ENCODE peak calls at places on chromosomes 6 and 20, in ten cellular contexts. G is activated naive CD4-positive, alpha-beta T cell; B is stimulated activated naive CD8-positive, alpha-beta T cell treated with anti-CD3 and anti-CD28 coated beads, Interleukin-15, Interleukin-2, amounts not matched to agents 100 U/mL and 50 U/mL, for 24 hours; J is T follicular helper cell; L is AG10803; Q is GM12891; P is NCI-H1092; D is RKO; U is activated T-helper 9 cell treated with anti-CD3 and anti-CD28 coated beads, Interleukin-2, amount 50 U/mL, for 16 hours; C is CD4-positive, alpha-beta memory T cell. K is an unnamed sample.

GRCh38 chr6:19759117-19759880 is 77.9 kb upstream of the ID4 start:
- DNase-seq in J (no peak), C (no peak), B (no peak), P (no peak), U (no peak), L (peak), D (peak), Q (no peak), G (no peak), K (no peak)

GRCh38 chr20:38635721-38636285 is 34.2 kb downstream of the ARHGAP40 start:
- DNase-seq in P (no peak), C (no peak), Q (no peak), B (no peak), L (peak), D (peak), G (no peak), J (no peak), U (no peak), K (no peak)

GRCh38 chr6:39791311-39791710 is 865 bp upstream of the DAAM2 start:
- DNase-seq in C (no peak), P (no peak), B (no peak), Q (no peak), J (no peak), U (no peak), L (peak), G (no peak), D (no peak), K (no peak)

GRCh38 chr6:155069543-155069942 is 74.4 kb downstream of the TIAM2 start:
- DNase-seq in B (no peak), U (no peak), Q (no peak), D (no peak), J (no peak), P (no peak), C (no peak), L (no peak), G (no peak), K (no peak)

GRCh38 chr6:168165373-168165772 is 86.4 kb upstream of the FRMD1 start:
- DNase-seq in Q (no peak), P (no peak), L (peak), C (no peak), J (no peak), D (no peak), B (no peak), G (no peak), U (no peak), K (no peak)

GRCh38 chr20:49459684-49460083 is 22.8 kb downstream of the KCNB1 start:
- DNase-seq in C (no peak), L (no peak), U (no peak), D (no peak), Q (no peak), G (no peak), B (no peak), P (no peak), J (no peak), K (no peak)

GRCh38 chr20:19493794-19494495 is 264.1 kb upstream of the RIN2 start:
- DNase-seq in U (no peak), Q (no peak), J (no peak), D (no peak), L (no peak), C (no peak), P (no peak), G (no peak), B (no peak), K (no peak)

GRCh38 chr20:21505810-21506530 is 7.9 kb downstream of the NKX2-2 start:
- DNase-seq in L (peak), U (peak), C (peak), D (no peak), P (no peak), G (peak), B (peak), J (peak), Q (peak), K (no peak)

GRCh38 chr6:79570129-79570801 is 33.0 kb upstream of the LCA5 start:
- DNase-seq in U (no peak), B (no peak), P (no peak), G (no peak), L (peak), J (no peak), Q (no peak), C (no peak), D (peak), K (no peak)

GRCh38 chr6:11381801-11382513 is 149.5 kb upstream of the NEDD9 start:
- DNase-seq in G (peak), C (peak), J (peak), B (peak), D (no peak), Q (peak), P (no peak), L (no peak), U (peak), K (no peak)

GRCh38 chr6:20953019-20953418 is 418.8 kb downstream of the CDKAL1 start:
- DNase-seq in P (peak), C (no peak), J (no peak), G (no peak), D (no peak), B (no peak), L (no peak), Q (no peak), U (no peak), K (no peak)

GRCh38 chr6:170253226-170253909 is 37.5 kb downstream of the DLL1 start:
- DNase-seq in P (peak), U (no peak), J (no peak), C (no peak), L (no peak), Q (no peak), G (no peak), B (no peak), D (no peak), K (no peak)

GRCh38 chr20:59933296-59933848 is at the start of gene SYCP2:
- DNase-seq in P (peak), B (peak), C (peak), L (peak), D (no peak), U (peak), Q (no peak), J (peak), G (peak), K (peak)

GRCh38 chr6:3784885-3785744 is 33.6 kb upstream of the PXDC1 start:
- DNase-seq in G (no peak), L (no peak), U (no peak), J (no peak), D (no peak), B (no peak), C (no peak), P (no peak), Q (no peak), K (no peak)

GRCh38 chr6:81722503-81723223 is 29.8 kb downstream of the TENT5A start:
- DNase-seq in U (no peak), G (no peak), J (no peak), C (no peak), D (no peak), Q (no peak), L (no peak), P (no peak), B (no peak), K (no peak)

GRCh38 chr6:11947569-11947968 is 64.5 kb upstream of the HIVEP1 start:
- DNase-seq in Q (no peak), J (no peak), D (no peak), L (no peak), C (no peak), U (no peak), G (no peak), P (no peak), B (no peak), K (no peak)

GRCh38 chr6:13859871-13860555 is 45.7 kb upstream of the MCUR1 start:
- DNase-seq in B (no peak), D (no peak), C (no peak), L (no peak), Q (no peak), P (no peak), U (no peak), G (no peak), J (no peak), K (no peak)

GRCh38 chr20:52033313-52033712 is 158.3 kb downstream of the ZFP64 start:
- DNase-seq in D (peak), L (no peak), B (no peak), J (no peak), C (no peak), P (no peak), G (no peak), Q (no peak), U (no peak), K (no peak)